ENCODE peak calls at places on chromosomes 6 and 20, in ten cellular contexts. One of them, this sample, is unnamed.
A peak's percentile ranks its signal among the peaks of the same experiment; 100 is the strongest.

GRCh38 chr6:31579546-31580445 is 2.4 kb downstream of the LTB start:
- DNase-seq in sciatic nerve: no peak
- DNase-seq in left ventricle myocardium inferior: no peak
- DNase-seq in dermis blood vessel endothelial cell: no peak
- DNase-seq in DMS153: no peak
- DNase-seq in choroid plexus epithelial cell: no peak
- DNase-seq in left lobe of liver: no peak
- DNase-seq in memory B cell: no peak
- DNase-seq in dermis microvascular lymphatic vessel endothelial cell: no peak
- DNase-seq in SW480: no peak
- DNase-seq in this sample: no peak

GRCh38 chr6:39950125-39950720 is 16.0 kb upstream of the MOCS1 start:
- DNase-seq in sciatic nerve: no peak
- DNase-seq in left ventricle myocardium inferior: no peak
- DNase-seq in dermis blood vessel endothelial cell: no peak
- DNase-seq in DMS153: no peak
- DNase-seq in choroid plexus epithelial cell: no peak
- DNase-seq in left lobe of liver: no peak
- DNase-seq in memory B cell: no peak
- DNase-seq in dermis microvascular lymphatic vessel endothelial cell: no peak
- DNase-seq in SW480: no peak
- DNase-seq in this sample: no peak

GRCh38 chr6:21556968-21557721 is 36.4 kb upstream of the SOX4 start:
- DNase-seq in sciatic nerve: no peak
- DNase-seq in left ventricle myocardium inferior: no peak
- DNase-seq in dermis blood vessel endothelial cell: peak; percentile 71
- DNase-seq in DMS153: peak; percentile 51
- DNase-seq in choroid plexus epithelial cell: peak; percentile 13
- DNase-seq in left lobe of liver: no peak
- DNase-seq in memory B cell: no peak
- DNase-seq in dermis microvascular lymphatic vessel endothelial cell: peak; percentile 91
- DNase-seq in SW480: no peak
- DNase-seq in this sample: no peak

GRCh38 chr20:1876975-1877603 is 18.1 kb upstream of the SIRPA start:
- DNase-seq in sciatic nerve: no peak
- DNase-seq in left ventricle myocardium inferior: no peak
- DNase-seq in dermis blood vessel endothelial cell: peak; percentile 65
- DNase-seq in DMS153: no peak
- DNase-seq in choroid plexus epithelial cell: peak; percentile 27
- DNase-seq in left lobe of liver: no peak
- DNase-seq in memory B cell: no peak
- DNase-seq in dermis microvascular lymphatic vessel endothelial cell: no peak
- DNase-seq in SW480: peak; percentile 36
- DNase-seq in this sample: peak; percentile 51

GRCh38 chr6:131754088-131754487 is 43.3 kb upstream of the CTAGE9 start:
- DNase-seq in sciatic nerve: no peak
- DNase-seq in left ventricle myocardium inferior: no peak
- DNase-seq in dermis blood vessel endothelial cell: no peak
- DNase-seq in DMS153: no peak
- DNase-seq in choroid plexus epithelial cell: no peak
- DNase-seq in left lobe of liver: no peak
- DNase-seq in memory B cell: no peak
- DNase-seq in dermis microvascular lymphatic vessel endothelial cell: no peak
- DNase-seq in SW480: no peak
- DNase-seq in this sample: no peak

GRCh38 chr20:45695496-45695895 is 6.3 kb upstream of the WFDC13 start:
- DNase-seq in sciatic nerve: no peak
- DNase-seq in left ventricle myocardium inferior: no peak
- DNase-seq in dermis blood vessel endothelial cell: no peak
- DNase-seq in DMS153: no peak
- DNase-seq in choroid plexus epithelial cell: no peak
- DNase-seq in left lobe of liver: no peak
- DNase-seq in memory B cell: no peak
- DNase-seq in dermis microvascular lymphatic vessel endothelial cell: no peak
- DNase-seq in SW480: no peak
- DNase-seq in this sample: no peak

GRCh38 chr6:10420546-10421507 is 6.0 kb upstream of the TFAP2A start:
- DNase-seq in sciatic nerve: no peak
- DNase-seq in left ventricle myocardium inferior: no peak
- DNase-seq in dermis blood vessel endothelial cell: no peak
- DNase-seq in DMS153: no peak
- DNase-seq in choroid plexus epithelial cell: no peak
- DNase-seq in left lobe of liver: no peak
- DNase-seq in memory B cell: no peak
- DNase-seq in dermis microvascular lymphatic vessel endothelial cell: no peak
- DNase-seq in SW480: no peak
- DNase-seq in this sample: no peak

GRCh38 chr6:47169785-47170685 is 127.9 kb upstream of the ADGRF1 start:
- DNase-seq in sciatic nerve: no peak
- DNase-seq in left ventricle myocardium inferior: no peak
- DNase-seq in dermis blood vessel endothelial cell: no peak
- DNase-seq in DMS153: no peak
- DNase-seq in choroid plexus epithelial cell: peak; percentile 71
- DNase-seq in left lobe of liver: no peak
- DNase-seq in memory B cell: no peak
- DNase-seq in dermis microvascular lymphatic vessel endothelial cell: no peak
- DNase-seq in SW480: no peak
- DNase-seq in this sample: peak; percentile 17

GRCh38 chr6:167699141-167700036 is 127.3 kb upstream of the AFDN start:
- DNase-seq in sciatic nerve: peak; percentile 71
- DNase-seq in left ventricle myocardium inferior: peak; percentile 79
- DNase-seq in dermis blood vessel endothelial cell: peak; percentile 92
- DNase-seq in DMS153: no peak
- DNase-seq in choroid plexus epithelial cell: peak; percentile 35
- DNase-seq in left lobe of liver: no peak
- DNase-seq in memory B cell: peak; percentile 47
- DNase-seq in dermis microvascular lymphatic vessel endothelial cell: peak; percentile 60
- DNase-seq in SW480: no peak
- DNase-seq in this sample: peak; percentile 81

GRCh38 chr6:93575495-93575894 is 156.1 kb upstream of the EPHA7 start:
- DNase-seq in sciatic nerve: no peak
- DNase-seq in left ventricle myocardium inferior: no peak
- DNase-seq in dermis blood vessel endothelial cell: no peak
- DNase-seq in DMS153: no peak
- DNase-seq in choroid plexus epithelial cell: peak; percentile 7
- DNase-seq in left lobe of liver: no peak
- DNase-seq in memory B cell: no peak
- DNase-seq in dermis microvascular lymphatic vessel endothelial cell: no peak
- DNase-seq in SW480: no peak
- DNase-seq in this sample: no peak

GRCh38 chr6:25156123-25156522 is 123.1 kb upstream of the CARMIL1 start:
- DNase-seq in sciatic nerve: no peak
- DNase-seq in left ventricle myocardium inferior: no peak
- DNase-seq in dermis blood vessel endothelial cell: no peak
- DNase-seq in DMS153: no peak
- DNase-seq in choroid plexus epithelial cell: no peak
- DNase-seq in left lobe of liver: no peak
- DNase-seq in memory B cell: no peak
- DNase-seq in dermis microvascular lymphatic vessel endothelial cell: no peak
- DNase-seq in SW480: no peak
- DNase-seq in this sample: no peak

GRCh38 chr6:69936674-69937363 is 70.5 kb downstream of the COL19A1 start:
- DNase-seq in sciatic nerve: no peak
- DNase-seq in left ventricle myocardium inferior: no peak
- DNase-seq in dermis blood vessel endothelial cell: no peak
- DNase-seq in DMS153: no peak
- DNase-seq in choroid plexus epithelial cell: no peak
- DNase-seq in left lobe of liver: no peak
- DNase-seq in memory B cell: no peak
- DNase-seq in dermis microvascular lymphatic vessel endothelial cell: no peak
- DNase-seq in SW480: no peak
- DNase-seq in this sample: no peak

GRCh38 chr6:17871169-17871479 is 116.3 kb downstream of the KIF13A start:
- DNase-seq in sciatic nerve: no peak
- DNase-seq in left ventricle myocardium inferior: no peak
- DNase-seq in dermis blood vessel endothelial cell: no peak
- DNase-seq in DMS153: no peak
- DNase-seq in choroid plexus epithelial cell: no peak
- DNase-seq in left lobe of liver: no peak
- DNase-seq in memory B cell: no peak
- DNase-seq in dermis microvascular lymphatic vessel endothelial cell: no peak
- DNase-seq in SW480: no peak
- DNase-seq in this sample: no peak

GRCh38 chr20:846894-847278 is 13.4 kb downstream of the FAM110A start:
- DNase-seq in sciatic nerve: no peak
- DNase-seq in left ventricle myocardium inferior: no peak
- DNase-seq in dermis blood vessel endothelial cell: no peak
- DNase-seq in DMS153: no peak
- DNase-seq in choroid plexus epithelial cell: no peak
- DNase-seq in left lobe of liver: no peak
- DNase-seq in memory B cell: peak; percentile 39
- DNase-seq in dermis microvascular lymphatic vessel endothelial cell: no peak
- DNase-seq in SW480: no peak
- DNase-seq in this sample: peak; percentile 39

GRCh38 chr6:55636406-55637102 is 57.6 kb upstream of the HMGCLL1 start:
- DNase-seq in sciatic nerve: no peak
- DNase-seq in left ventricle myocardium inferior: no peak
- DNase-seq in dermis blood vessel endothelial cell: no peak
- DNase-seq in DMS153: no peak
- DNase-seq in choroid plexus epithelial cell: peak; percentile 74
- DNase-seq in left lobe of liver: no peak
- DNase-seq in memory B cell: no peak
- DNase-seq in dermis microvascular lymphatic vessel endothelial cell: no peak
- DNase-seq in SW480: no peak
- DNase-seq in this sample: no peak

GRCh38 chr20:18614244-18614643 is 26.4 kb downstream of the DTD1 start:
- DNase-seq in sciatic nerve: no peak
- DNase-seq in left ventricle myocardium inferior: no peak
- DNase-seq in dermis blood vessel endothelial cell: no peak
- DNase-seq in DMS153: no peak
- DNase-seq in choroid plexus epithelial cell: no peak
- DNase-seq in left lobe of liver: no peak
- DNase-seq in memory B cell: no peak
- DNase-seq in dermis microvascular lymphatic vessel endothelial cell: no peak
- DNase-seq in SW480: no peak
- DNase-seq in this sample: no peak

GRCh38 chr20:60791823-60792222 is 460.2 kb upstream of the CDH4 start:
- DNase-seq in sciatic nerve: no peak
- DNase-seq in left ventricle myocardium inferior: no peak
- DNase-seq in dermis blood vessel endothelial cell: no peak
- DNase-seq in DMS153: no peak
- DNase-seq in choroid plexus epithelial cell: no peak
- DNase-seq in left lobe of liver: no peak
- DNase-seq in memory B cell: no peak
- DNase-seq in dermis microvascular lymphatic vessel endothelial cell: no peak
- DNase-seq in SW480: no peak
- DNase-seq in this sample: no peak

GRCh38 chr6:142155091-142155490 is 8.0 kb downstream of the VTA1 start:
- DNase-seq in sciatic nerve: no peak
- DNase-seq in left ventricle myocardium inferior: no peak
- DNase-seq in dermis blood vessel endothelial cell: peak; percentile 20
- DNase-seq in DMS153: no peak
- DNase-seq in choroid plexus epithelial cell: no peak
- DNase-seq in left lobe of liver: no peak
- DNase-seq in memory B cell: no peak
- DNase-seq in dermis microvascular lymphatic vessel endothelial cell: no peak
- DNase-seq in SW480: no peak
- DNase-seq in this sample: peak; percentile 8

GRCh38 chr20:6636209-6637159 is 131.0 kb upstream of the BMP2 start:
- DNase-seq in sciatic nerve: no peak
- DNase-seq in left ventricle myocardium inferior: no peak
- DNase-seq in dermis blood vessel endothelial cell: peak; percentile 88
- DNase-seq in DMS153: no peak
- DNase-seq in choroid plexus epithelial cell: peak; percentile 92
- DNase-seq in left lobe of liver: no peak
- DNase-seq in memory B cell: no peak
- DNase-seq in dermis microvascular lymphatic vessel endothelial cell: peak; percentile 60
- DNase-seq in SW480: peak; percentile 58
- DNase-seq in this sample: peak; percentile 79

GRCh38 chr20:24353135-24353694 is 116.2 kb upstream of the SYNDIG1 start:
- DNase-seq in sciatic nerve: no peak
- DNase-seq in left ventricle myocardium inferior: no peak
- DNase-seq in dermis blood vessel endothelial cell: no peak
- DNase-seq in DMS153: no peak
- DNase-seq in choroid plexus epithelial cell: no peak
- DNase-seq in left lobe of liver: no peak
- DNase-seq in memory B cell: no peak
- DNase-seq in dermis microvascular lymphatic vessel endothelial cell: no peak
- DNase-seq in SW480: no peak
- DNase-seq in this sample: no peak

GRCh38 chr20:9141916-9142315 is 73.0 kb downstream of the PLCB4 start:
- DNase-seq in sciatic nerve: no peak
- DNase-seq in left ventricle myocardium inferior: no peak
- DNase-seq in dermis blood vessel endothelial cell: no peak
- DNase-seq in DMS153: no peak
- DNase-seq in choroid plexus epithelial cell: no peak
- DNase-seq in left lobe of liver: no peak
- DNase-seq in memory B cell: no peak
- DNase-seq in dermis microvascular lymphatic vessel endothelial cell: no peak
- DNase-seq in SW480: no peak
- DNase-seq in this sample: no peak

GRCh38 chr6:129263117-129263516 is 380.2 kb downstream of the LAMA2 start:
- DNase-seq in sciatic nerve: no peak
- DNase-seq in left ventricle myocardium inferior: no peak
- DNase-seq in dermis blood vessel endothelial cell: no peak
- DNase-seq in DMS153: no peak
- DNase-seq in choroid plexus epithelial cell: no peak
- DNase-seq in left lobe of liver: no peak
- DNase-seq in memory B cell: no peak
- DNase-seq in dermis microvascular lymphatic vessel endothelial cell: no peak
- DNase-seq in SW480: no peak
- DNase-seq in this sample: no peak

GRCh38 chr6:152091201-152091600 is 283.7 kb downstream of the ESR1 start:
- DNase-seq in sciatic nerve: no peak
- DNase-seq in left ventricle myocardium inferior: no peak
- DNase-seq in dermis blood vessel endothelial cell: peak; percentile 61
- DNase-seq in DMS153: no peak
- DNase-seq in choroid plexus epithelial cell: peak; percentile 59
- DNase-seq in left lobe of liver: no peak
- DNase-seq in memory B cell: no peak
- DNase-seq in dermis microvascular lymphatic vessel endothelial cell: peak; percentile 40
- DNase-seq in SW480: no peak
- DNase-seq in this sample: peak; percentile 80

GRCh38 chr6:134529921-134530320 is 212.0 kb upstream of the SGK1 start:
- DNase-seq in sciatic nerve: no peak
- DNase-seq in left ventricle myocardium inferior: no peak
- DNase-seq in dermis blood vessel endothelial cell: no peak
- DNase-seq in DMS153: peak; percentile 15
- DNase-seq in choroid plexus epithelial cell: peak; percentile 78
- DNase-seq in left lobe of liver: no peak
- DNase-seq in memory B cell: no peak
- DNase-seq in dermis microvascular lymphatic vessel endothelial cell: no peak
- DNase-seq in SW480: peak; percentile 90
- DNase-seq in this sample: no peak

GRCh38 chr6:167350322-167350721 is 25.4 kb downstream of the TTLL2 start:
- DNase-seq in sciatic nerve: no peak
- DNase-seq in left ventricle myocardium inferior: peak; percentile 19
- DNase-seq in dermis blood vessel endothelial cell: no peak
- DNase-seq in DMS153: no peak
- DNase-seq in choroid plexus epithelial cell: no peak
- DNase-seq in left lobe of liver: no peak
- DNase-seq in memory B cell: no peak
- DNase-seq in dermis microvascular lymphatic vessel endothelial cell: no peak
- DNase-seq in SW480: no peak
- DNase-seq in this sample: no peak

GRCh38 chr6:16635810-16636602 is 125.3 kb downstream of the ATXN1 start:
- DNase-seq in sciatic nerve: no peak
- DNase-seq in left ventricle myocardium inferior: no peak
- DNase-seq in dermis blood vessel endothelial cell: peak; percentile 27
- DNase-seq in DMS153: no peak
- DNase-seq in choroid plexus epithelial cell: peak; percentile 47
- DNase-seq in left lobe of liver: no peak
- DNase-seq in memory B cell: no peak
- DNase-seq in dermis microvascular lymphatic vessel endothelial cell: no peak
- DNase-seq in SW480: peak; percentile 69
- DNase-seq in this sample: no peak